ENCODE peak calls at places on chromosomes 16 and 17, in nine cellular contexts. U is uterus, Q is Peyer's patch, O is breast epithelium, L is aorta, V is cardiac muscle cell, A is IMR-90, M is suprapubic skin, I is esophagus squamous epithelium. C is an unnamed sample. For H3K4me1, the result is how much of the 10 kb centered on the place peaks cover.

GRCh38 chr17:70028397-70028796 is 46.6 kb upstream of the KCNJ16 start:
- DNase-seq in U (no peak), Q (no peak), O (no peak), L (no peak), V (no peak), A (peak), M (no peak), I (no peak), C (no peak)

GRCh38 chr17:81409190-81409935 is 14.1 kb downstream of the BAHCC1 start:
- DNase-seq in U (no peak), Q (no peak), O (no peak), L (no peak), V (no peak), A (no peak), M (no peak), I (no peak), C (no peak)

GRCh38 chr16:83701494-83701893 is 106.3 kb upstream of the HSBP1 start:
- DNase-seq in U (no peak), Q (no peak), O (no peak), L (no peak), V (peak), A (peak), M (peak), I (no peak), C (peak)

GRCh38 chr16:50644730-50645129 is 36.4 kb downstream of the SNX20 start:
- DNase-seq in U (peak), Q (no peak), O (no peak), L (no peak), V (peak), A (no peak), M (no peak), I (no peak), C (no peak)

GRCh38 chr17:17080781-17081180 is 38.5 kb downstream of the MPRIP start:
- DNase-seq in U (peak), Q (peak), O (no peak), L (no peak), V (no peak), A (no peak), M (no peak), I (no peak), C (no peak)

GRCh38 chr16:53732296-53732929 is 28.5 kb downstream of the FTO start:
- DNase-seq in U (no peak), Q (no peak), O (no peak), L (no peak), V (peak), A (peak), M (no peak), I (no peak), C (no peak)

GRCh38 chr16:69859105-69859969 is 91.8 kb upstream of the CLEC18A start:
- DNase-seq in U (no peak), Q (peak), O (no peak), L (no peak), V (no peak), A (no peak), M (no peak), I (no peak), C (peak)

GRCh38 chr17:63635313-63635712 is 13.1 kb downstream of the MAP3K3 start:
- DNase-seq in U (no peak), Q (no peak), O (no peak), L (no peak), V (no peak), A (no peak), M (no peak), I (no peak), C (no peak)

GRCh38 chr16:12819126-12820117 is 15.7 kb upstream of the CPPED1 start:
- DNase-seq in U (peak), Q (peak), O (no peak), L (peak), V (peak), A (peak), M (no peak), I (no peak), C (peak)

GRCh38 chr16:67658849-67659674 is 998 bp downstream of the ACD start:
- DNase-seq in U (no peak), Q (no peak), O (no peak), L (no peak), V (no peak), A (no peak), M (peak), I (no peak), C (no peak)

GRCh38 chr16:80046848-80047247 is 446.3 kb upstream of the MAF start:
- DNase-seq in U (no peak), Q (no peak), O (no peak), L (no peak), V (no peak), A (no peak), M (no peak), I (no peak), C (no peak)

GRCh38 chr17:77840576-77841160 is 117.8 kb upstream of the TNRC6C start:
- DNase-seq in U (no peak), Q (peak), O (no peak), L (no peak), V (no peak), A (no peak), M (no peak), I (no peak), C (no peak)

GRCh38 chr17:50575581-50576210 is 15.2 kb downstream of the CACNA1G start:
- DNase-seq in U (no peak), Q (no peak), O (no peak), L (no peak), V (no peak), A (no peak), M (no peak), I (no peak), C (no peak)

GRCh38 chr16:70553645-70554044 is 30.0 kb downstream of the SF3B3 start:
- DNase-seq in U (no peak), Q (no peak), O (no peak), L (no peak), V (peak), A (peak), M (no peak), I (no peak), C (no peak)

GRCh38 chr17:34393401-34393800 is 30.4 kb upstream of the CCL1 start:
- DNase-seq in U (no peak), Q (no peak), O (no peak), L (no peak), V (no peak), A (no peak), M (no peak), I (no peak), C (no peak)

GRCh38 chr17:81298991-81299733 is 4.1 kb upstream of the SLC38A10 start:
- DNase-seq in U (no peak), Q (no peak), O (no peak), L (no peak), V (no peak), A (no peak), M (no peak), I (no peak), C (no peak)

GRCh38 chr17:65988451-65988850 is 203.5 kb downstream of the CEP112 start:
- DNase-seq in U (no peak), Q (no peak), O (no peak), L (no peak), V (no peak), A (no peak), M (no peak), I (no peak), C (no peak)

GRCh38 chr16:56851671-56852400 is 13.2 kb upstream of the SLC12A3 start:
- DNase-seq in U (no peak), Q (peak), O (no peak), L (peak), V (peak), A (peak), M (no peak), I (no peak), C (peak)

GRCh38 chr16:69191136-69191535 is 4.2 kb downstream of the SNTB2 start:
- DNase-seq in U (no peak), Q (no peak), O (no peak), L (no peak), V (no peak), A (no peak), M (peak), I (no peak), C (no peak)

GRCh38 chr16:1712791-1713261 is 6.8 kb downstream of the MAPK8IP3 start:
- DNase-seq in U (no peak), Q (no peak), O (no peak), L (no peak), V (no peak), A (peak), M (no peak), I (no peak), C (no peak)

GRCh38 chr17:67696853-67697505 is 20.8 kb upstream of the NOL11 start:
- DNase-seq in U (no peak), Q (no peak), O (no peak), L (no peak), V (no peak), A (no peak), M (no peak), I (no peak), C (no peak)

GRCh38 chr16:72502654-72503005 is 330.7 kb upstream of the PMFBP1 start:
- DNase-seq in U (no peak), Q (no peak), O (no peak), L (no peak), V (no peak), A (no peak), M (no peak), I (no peak), C (no peak)

GRCh38 chr17:75344664-75345063 is 55.4 kb upstream of the SLC25A19 start:
- DNase-seq in U (no peak), Q (no peak), O (no peak), L (no peak), V (no peak), A (peak), M (no peak), I (no peak), C (no peak)

GRCh38 chr17:19386276-19386863 is 620 bp downstream of the MFAP4 start:
- DNase-seq in U (peak), Q (no peak), O (no peak), L (peak), V (peak), A (peak), M (peak), I (no peak), C (peak)

GRCh38 chr16:24747425-24747824 is 18.0 kb downstream of the TNRC6A start:
- DNase-seq in U (no peak), Q (no peak), O (no peak), L (no peak), V (no peak), A (no peak), M (no peak), I (no peak), C (no peak)

GRCh38 chr17:15456972-15457722 is 10.3 kb downstream of the CDRT4 start:
- DNase-seq in U (peak), Q (no peak), O (peak), L (peak), V (peak), A (peak), M (peak), I (no peak), C (no peak)

GRCh38 chr16:69727916-69728270 is 1.5 kb upstream of the NQO1 start:
- DNase-seq in U (no peak), Q (no peak), O (peak), L (no peak), V (no peak), A (no peak), M (no peak), I (no peak), C (no peak)

GRCh38 chr17:77872199-77872598 is 86.3 kb upstream of the TNRC6C start:
- DNase-seq in U (no peak), Q (no peak), O (no peak), L (peak), V (no peak), A (no peak), M (no peak), I (no peak), C (no peak)

GRCh38 chr16:84941916-84942315 is 69.4 kb downstream of the ZDHHC7 start:
- DNase-seq in U (no peak), Q (no peak), O (no peak), L (peak), V (no peak), A (peak), M (no peak), I (no peak), C (no peak)

GRCh38 chr16:28879261-28879840 is 1.1 kb downstream of the ATP2A1 start:
- DNase-seq in U (no peak), Q (no peak), O (no peak), L (no peak), V (no peak), A (no peak), M (no peak), I (no peak), C (no peak)

GRCh38 chr16:50611332-50611934 is 63.2 kb downstream of the NKD1 start:
- DNase-seq in U (no peak), Q (no peak), O (no peak), L (no peak), V (peak), A (peak), M (no peak), I (no peak), C (no peak)

GRCh38 chr17:51770031-51770759 is 388.3 kb downstream of the CA10 start:
- DNase-seq in U (no peak), Q (no peak), O (no peak), L (no peak), V (no peak), A (no peak), M (no peak), I (no peak), C (no peak)

GRCh38 chr17:58671969-58672368 is 19.9 kb downstream of the TEX14 start:
- DNase-seq in U (no peak), Q (no peak), O (no peak), L (no peak), V (no peak), A (no peak), M (no peak), I (no peak), C (no peak)

GRCh38 chr16:22683730-22684280 is 130.2 kb upstream of the HS3ST2 start:
- DNase-seq in U (no peak), Q (no peak), O (no peak), L (no peak), V (no peak), A (no peak), M (no peak), I (no peak), C (no peak)

GRCh38 chr17:65584604-65585521 is 23.4 kb upstream of the AXIN2 start:
- DNase-seq in U (no peak), Q (no peak), O (no peak), L (no peak), V (no peak), A (no peak), M (no peak), I (no peak), C (no peak)

GRCh38 chr17:1995321-1996242 is 29.6 kb downstream of the RTN4RL1 start:
- DNase-seq in U (no peak), Q (no peak), O (no peak), L (no peak), V (no peak), A (no peak), M (no peak), I (no peak), C (no peak)

GRCh38 chr17:43070872-43071271 is 45.8 kb downstream of the RND2 start:
- DNase-seq in U (no peak), Q (no peak), O (no peak), L (no peak), V (no peak), A (no peak), M (no peak), I (no peak), C (no peak)

GRCh38 chr16:85329059-85329812 is 217.0 kb upstream of the CIBAR2 start:
- DNase-seq in U (no peak), Q (peak), O (no peak), L (no peak), V (peak), A (peak), M (no peak), I (no peak), C (peak)

GRCh38 chr17:16428098-16428882 is 12.9 kb downstream of the TRPV2 start:
- DNase-seq in U (peak), Q (peak), O (no peak), L (no peak), V (peak), A (peak), M (no peak), I (no peak), C (peak)

GRCh38 chr16:27238591-27238990 is 30.0 kb downstream of the NSMCE1 start:
- DNase-seq in U (no peak), Q (no peak), O (no peak), L (peak), V (no peak), A (no peak), M (peak), I (no peak), C (peak)

GRCh38 chr16:27239026-27239425 is 29.5 kb downstream of the NSMCE1 start:
- DNase-seq in U (no peak), Q (no peak), O (no peak), L (peak), V (no peak), A (no peak), M (no peak), I (no peak), C (no peak)

GRCh38 chr16:27236635-27237228 is 31.8 kb downstream of the NSMCE1 start:
- DNase-seq in U (no peak), Q (no peak), O (no peak), L (peak), V (no peak), A (no peak), M (no peak), I (no peak), C (no peak)

GRCh38 chr16:27237229-27238015 is 31.1 kb downstream of the NSMCE1 start:
- DNase-seq in U (peak), Q (no peak), O (peak), L (peak), V (peak), A (no peak), M (no peak), I (no peak), C (peak)

GRCh38 chr16:27238016-27238587 is 30.5 kb downstream of the NSMCE1 start:
- DNase-seq in U (no peak), Q (no peak), O (no peak), L (peak), V (no peak), A (no peak), M (peak), I (no peak), C (peak)
- H3K4me1 ChIP-seq in U (under half), Q (under half), O (under half), L (under half), V (under half), A (under half), M (half or more), I (under half), C (half or more)

GRCh38 chr17:11324846-11325420 is 83.9 kb downstream of the SHISA6 start:
- DNase-seq in U (no peak), Q (no peak), O (no peak), L (no peak), V (no peak), A (no peak), M (no peak), I (no peak), C (no peak)

GRCh38 chr17:11318207-11318606 is 77.2 kb downstream of the SHISA6 start:
- DNase-seq in U (no peak), Q (no peak), O (no peak), L (no peak), V (no peak), A (no peak), M (no peak), I (no peak), C (no peak)

GRCh38 chr17:11319894-11320293 is 78.9 kb downstream of the SHISA6 start:
- DNase-seq in U (no peak), Q (no peak), O (no peak), L (no peak), V (no peak), A (no peak), M (no peak), I (no peak), C (no peak)
- H3K4me1 ChIP-seq in U (under half), Q (under half), O (under half), L (under half), V (under half), A (under half), M (under half), I (under half), C (under half)

GRCh38 chr17:57373071-57373470 is 116.7 kb downstream of the MSI2 start:
- DNase-seq in U (no peak), Q (no peak), O (no peak), L (no peak), V (no peak), A (no peak), M (no peak), I (no peak), C (no peak)
- H3K4me1 ChIP-seq in U (under half), Q (under half), O (under half), L (under half), V (under half), A (under half), M (under half), I (under half), C (under half)

GRCh38 chr17:78891406-78892061 is 11.5 kb downstream of the CEP295NL start:
- DNase-seq in U (no peak), Q (no peak), O (no peak), L (peak), V (no peak), A (no peak), M (peak), I (no peak), C (no peak)
- H3K4me1 ChIP-seq in U (under half), Q (under half), O (under half), L (under half), V (under half), A (under half), M (half or more), I (under half), C (under half)

GRCh38 chr16:89319628-89319882 is 102.1 kb downstream of the ZNF778 start:
- DNase-seq in U (no peak), Q (no peak), O (no peak), L (no peak), V (no peak), A (no peak), M (no peak), I (no peak), C (no peak)
- H3K4me1 ChIP-seq in U (under half), Q (half or more), O (under half), L (under half), V (half or more), A (half or more), M (half or more), I (half or more), C (half or more)

GRCh38 chr17:56756536-56756935 is 77.2 kb downstream of the C17orf67 start:
- DNase-seq in U (no peak), Q (no peak), O (no peak), L (no peak), V (peak), A (peak), M (no peak), I (no peak), C (no peak)

GRCh38 chr17:56755310-56755709 is 78.4 kb downstream of the C17orf67 start:
- DNase-seq in U (no peak), Q (no peak), O (no peak), L (no peak), V (no peak), A (no peak), M (no peak), I (no peak), C (no peak)

GRCh38 chr17:56754523-56755208 is 79.1 kb downstream of the C17orf67 start:
- DNase-seq in U (no peak), Q (no peak), O (no peak), L (no peak), V (peak), A (peak), M (no peak), I (no peak), C (no peak)

GRCh38 chr17:56751145-56751743 is 82.5 kb downstream of the C17orf67 start:
- DNase-seq in U (no peak), Q (no peak), O (no peak), L (no peak), V (no peak), A (no peak), M (no peak), I (no peak), C (no peak)

GRCh38 chr17:56752263-56752662 is 81.5 kb downstream of the C17orf67 start:
- DNase-seq in U (no peak), Q (no peak), O (no peak), L (no peak), V (no peak), A (peak), M (no peak), I (no peak), C (no peak)
- H3K4me1 ChIP-seq in U (under half), Q (under half), O (under half), L (under half), V (under half), A (under half), M (under half), I (under half), C (under half)